ENCODE peak calls at places on chromosomes 11 and 22, in four cellular contexts. G, Z, M and P are unnamed samples.

GRCh38 chr11:92453055-92453454 is 228.4 kb downstream of the FAT3 start:
- DNase-seq in G (no peak), Z (no peak), M (no peak), P (no peak)

GRCh38 chr22:47066616-47066905 is 304.1 kb downstream of the TBC1D22A start:
- DNase-seq in G (no peak), Z (no peak), M (no peak), P (no peak)

GRCh38 chr11:78497309-78497708 is 77.4 kb downstream of the NARS2 start:
- DNase-seq in G (no peak), Z (no peak), M (no peak), P (no peak)

GRCh38 chr11:45593992-45594391 is 71.4 kb downstream of the CHST1 start:
- DNase-seq in G (no peak), Z (no peak), M (no peak), P (no peak)

GRCh38 chr22:44583076-44583760 is 85.2 kb upstream of the RTL6 start:
- DNase-seq in G (no peak), Z (no peak), M (no peak), P (no peak)

GRCh38 chr11:133903875-133904817 is 52.6 kb downstream of the IGSF9B start:
- DNase-seq in G (no peak), Z (no peak), M (no peak), P (no peak)

GRCh38 chr11:102109896-102110760 is at the start of gene YAP1:
- DNase-seq in G (peak), Z (peak), M (peak), P (peak)

GRCh38 chr11:3106736-3107524 is 49.7 kb upstream of the CARS1 start:
- DNase-seq in G (no peak), Z (no peak), M (peak), P (no peak)

GRCh38 chr22:44365196-44365802 is 52.5 kb upstream of the SHISAL1 start:
- DNase-seq in G (no peak), Z (no peak), M (no peak), P (no peak)

GRCh38 chr11:130915556-130916237 is 582 bp downstream of the SNX19 start:
- DNase-seq in G (no peak), Z (no peak), M (no peak), P (no peak)

GRCh38 chr11:117834068-117834810 is 9.7 kb upstream of the FXYD2 start:
- DNase-seq in G (no peak), Z (no peak), M (no peak), P (no peak)